ENCODE peak calls at places on chromosome 9, in five cellular contexts. P is upper lobe of right lung, I is activated T-cell treated with anti-CD3 and anti-CD28 coated beads for 1 hour, R is astrocyte of the spinal cord, X is kidney epithelial cell. W is an unnamed sample.
A peak's percentile ranks its signal among the peaks of the same experiment; 100 is the strongest.

GRCh38 chr9:12812710-12813109 is 37.9 kb downstream of the LURAP1L start:
- DNase-seq in P (no peak), I (no peak), R (peak; percentile 32), X (no peak), W (no peak)

GRCh38 chr9:72675586-72675985 is 154.2 kb downstream of the TMC1 start:
- DNase-seq in P (no peak), I (no peak), R (peak; percentile 51), X (peak; percentile 37), W (peak; percentile 62)

GRCh38 chr9:97767891-97768290 is 70.8 kb upstream of the XPA start:
- DNase-seq in P (no peak), I (no peak), R (no peak), X (no peak), W (no peak)

GRCh38 chr9:31137151-31137849 is 1247.1 kb upstream of the ACO1 start:
- DNase-seq in P (no peak), I (no peak), R (peak; percentile 99), X (peak; percentile 96), W (peak; percentile 97)

GRCh38 chr9:4569101-4569500 is 78.8 kb downstream of the SLC1A1 start:
- DNase-seq in P (no peak), I (no peak), R (no peak), X (no peak), W (no peak)

GRCh38 chr9:108850293-108850897 is 5.4 kb downstream of the ACTL7B start:
- DNase-seq in P (no peak), I (no peak), R (peak; percentile 24), X (no peak), W (no peak)

GRCh38 chr9:119368681-119369581 is at the start of gene BRINP1:
- DNase-seq in P (peak; percentile 65), I (no peak), R (peak; percentile 23), X (peak; percentile 26), W (peak; percentile 20)

GRCh38 chr9:37564931-37565330 is 11.2 kb downstream of the FBXO10 start:
- DNase-seq in P (no peak), I (no peak), R (no peak), X (no peak), W (no peak)

GRCh38 chr9:127813739-127814226 is 11.1 kb downstream of the FPGS start:
- DNase-seq in P (no peak), I (no peak), R (no peak), X (no peak), W (no peak)

GRCh38 chr9:4489919-4490704 is at the start of gene SLC1A1:
- DNase-seq in P (peak; percentile 87), I (no peak), R (peak; percentile 60), X (no peak), W (peak; percentile 11)

GRCh38 chr9:135103001-135103446 is 15.6 kb downstream of the OLFM1 start:
- DNase-seq in P (no peak), I (no peak), R (no peak), X (no peak), W (no peak)

GRCh38 chr9:18124760-18125159 is 349.2 kb upstream of the ADAMTSL1 start:
- DNase-seq in P (no peak), I (no peak), R (peak; percentile 39), X (no peak), W (peak; percentile 19)

W was measured in astrocyte of the cerebellum.